ENCODE peak calls at places on chromosomes 12 and 14, in ten cellular contexts. One of them, this sample, is unnamed.
A peak's percentile ranks its signal among the peaks of the same experiment; 100 is the strongest.

GRCh38 chr14:100539766-100540140 is 47.5 kb downstream of the BEGAIN start:
- DNase-seq in hepatocyte: no peak
- DNase-seq in endothelial cell: no peak
- DNase-seq in AG09309: no peak
- DNase-seq in lung: no peak
- DNase-seq in sigmoid colon: peak; percentile 54
- DNase-seq in thoracic aorta: no peak
- DNase-seq in left ventricle myocardium inferior: no peak
- DNase-seq in cardiac fibroblast: no peak
- DNase-seq in Caco-2: no peak
- DNase-seq in this sample: no peak

GRCh38 chr12:103905730-103906349 is 24.4 kb upstream of the HSP90B1 start:
- DNase-seq in thoracic aorta: no peak
- DNase-seq in Caco-2: no peak
- DNase-seq in AG09309: no peak
- DNase-seq in cardiac fibroblast: no peak
- DNase-seq in left ventricle myocardium inferior: no peak
- DNase-seq in hepatocyte: no peak
- DNase-seq in endothelial cell: no peak
- DNase-seq in sigmoid colon: no peak
- DNase-seq in lung: no peak
- DNase-seq in this sample: no peak

GRCh38 chr14:52124791-52125661 is 56.2 kb upstream of the NID2 start:
- DNase-seq in sigmoid colon: no peak
- DNase-seq in left ventricle myocardium inferior: no peak
- DNase-seq in AG09309: peak; percentile 74
- DNase-seq in thoracic aorta: no peak
- DNase-seq in cardiac fibroblast: peak; percentile 93
- DNase-seq in endothelial cell: no peak
- DNase-seq in hepatocyte: peak; percentile 13
- DNase-seq in Caco-2: no peak
- DNase-seq in lung: no peak
- DNase-seq in this sample: peak; percentile 70

GRCh38 chr12:13864081-13864673 is 117.2 kb downstream of the GRIN2B start:
- DNase-seq in lung: peak; percentile 63
- DNase-seq in Caco-2: peak; percentile 84
- DNase-seq in left ventricle myocardium inferior: peak; percentile 74
- DNase-seq in cardiac fibroblast: peak; percentile 77
- DNase-seq in AG09309: peak; percentile 10
- DNase-seq in endothelial cell: peak; percentile 75
- DNase-seq in thoracic aorta: no peak
- DNase-seq in hepatocyte: peak; percentile 86
- DNase-seq in sigmoid colon: peak; percentile 79
- DNase-seq in this sample: peak; percentile 27

GRCh38 chr12:124548854-124549378 is 18.5 kb downstream of the NCOR2 start:
- DNase-seq in AG09309: peak; percentile 67
- DNase-seq in lung: peak; percentile 58
- DNase-seq in left ventricle myocardium inferior: no peak
- DNase-seq in thoracic aorta: no peak
- DNase-seq in Caco-2: no peak
- DNase-seq in cardiac fibroblast: peak; percentile 82
- DNase-seq in endothelial cell: no peak
- DNase-seq in sigmoid colon: peak; percentile 88
- DNase-seq in hepatocyte: peak; percentile 81
- DNase-seq in this sample: no peak

GRCh38 chr14:69151458-69152180 is 1.3 kb downstream of the DCAF5 start:
- DNase-seq in endothelial cell: peak; percentile 84
- DNase-seq in AG09309: no peak
- DNase-seq in Caco-2: peak; percentile 86
- DNase-seq in hepatocyte: peak; percentile 89
- DNase-seq in left ventricle myocardium inferior: peak; percentile 69
- DNase-seq in sigmoid colon: peak; percentile 84
- DNase-seq in thoracic aorta: no peak
- DNase-seq in cardiac fibroblast: peak; percentile 70
- DNase-seq in lung: peak; percentile 73
- DNase-seq in this sample: no peak

GRCh38 chr14:71246539-71246938 is 339.3 kb downstream of the PCNX1 start:
- DNase-seq in endothelial cell: no peak
- DNase-seq in lung: no peak
- DNase-seq in AG09309: no peak
- DNase-seq in left ventricle myocardium inferior: no peak
- DNase-seq in thoracic aorta: no peak
- DNase-seq in hepatocyte: no peak
- DNase-seq in sigmoid colon: no peak
- DNase-seq in cardiac fibroblast: no peak
- DNase-seq in Caco-2: no peak
- DNase-seq in this sample: no peak

GRCh38 chr14:94322648-94323570 is at the start of gene SERPINA6:
- DNase-seq in sigmoid colon: no peak
- DNase-seq in endothelial cell: no peak
- DNase-seq in Caco-2: no peak
- DNase-seq in left ventricle myocardium inferior: no peak
- DNase-seq in lung: no peak
- DNase-seq in AG09309: no peak
- DNase-seq in thoracic aorta: no peak
- DNase-seq in hepatocyte: peak; percentile 39
- DNase-seq in cardiac fibroblast: peak; percentile 74
- DNase-seq in this sample: no peak

DNA sequence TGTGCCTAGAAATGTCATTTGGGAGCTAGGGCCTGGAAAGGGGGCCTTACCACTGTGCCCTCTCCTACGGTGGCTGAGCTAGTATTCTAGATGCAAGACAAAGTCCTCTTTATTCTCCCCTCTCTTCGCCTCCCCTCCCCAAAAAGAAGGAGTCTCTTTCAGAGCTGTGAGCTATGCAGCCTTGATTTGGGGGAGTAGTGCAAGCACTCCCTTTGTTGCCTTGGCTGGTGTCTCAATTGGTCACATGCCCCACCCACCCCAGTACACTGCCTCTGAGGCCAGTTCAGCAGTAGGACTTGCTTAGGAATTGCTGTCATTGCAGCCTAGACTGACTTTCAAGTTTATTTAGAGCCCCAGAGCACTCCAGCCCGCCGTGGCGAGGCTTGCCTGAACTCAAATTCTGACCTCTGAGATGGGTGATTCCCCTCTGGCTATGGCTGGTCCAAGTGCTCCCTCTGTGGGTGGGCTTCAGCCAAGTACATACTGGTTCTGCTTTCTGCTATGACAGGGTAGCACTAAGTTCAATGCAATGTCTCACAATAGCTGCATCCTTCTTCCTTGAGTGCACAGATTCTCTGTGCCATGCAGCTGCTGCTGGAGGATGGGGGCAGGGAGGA is 37.0 kb upstream of the FBXO33 start:
- DNase-seq in sigmoid colon: no peak
- DNase-seq in AG09309: no peak
- DNase-seq in thoracic aorta: no peak
- DNase-seq in cardiac fibroblast: peak; percentile 13
- DNase-seq in hepatocyte: peak; percentile 24
- DNase-seq in lung: no peak
- DNase-seq in endothelial cell: peak; percentile 56
- DNase-seq in Caco-2: peak; percentile 40
- DNase-seq in left ventricle myocardium inferior: no peak
- DNase-seq in this sample: no peak
- TF ChIP-seq CTCF in sigmoid colon: no peak
- TF ChIP-seq CTCF in AG09309: peak; percentile 12
- TF ChIP-seq CTCF in thoracic aorta: no peak
- TF ChIP-seq CTCF in cardiac fibroblast: peak; percentile 21
- TF ChIP-seq CTCF in hepatocyte: peak; percentile 23
- TF ChIP-seq CTCF in lung: no peak
- TF ChIP-seq CTCF in endothelial cell: peak; percentile 20
- TF ChIP-seq CTCF in Caco-2: peak; percentile 34
- TF ChIP-seq CTCF in left ventricle myocardium inferior: peak; percentile 29
- TF ChIP-seq CTCF in this sample: peak; percentile 39

GRCh38 chr12:71756054-71756675 is 1.5 kb downstream of the RAB21 start:
- DNase-seq in cardiac fibroblast: peak; percentile 14
- DNase-seq in sigmoid colon: no peak
- DNase-seq in endothelial cell: no peak
- DNase-seq in Caco-2: no peak
- DNase-seq in AG09309: no peak
- DNase-seq in thoracic aorta: no peak
- DNase-seq in lung: no peak
- DNase-seq in left ventricle myocardium inferior: no peak
- DNase-seq in hepatocyte: no peak
- DNase-seq in this sample: no peak

GRCh38 chr12:71752887-71753286 is 1.8 kb upstream of the RAB21 start:
- DNase-seq in lung: no peak
- DNase-seq in cardiac fibroblast: no peak
- DNase-seq in thoracic aorta: no peak
- DNase-seq in hepatocyte: no peak
- DNase-seq in AG09309: no peak
- DNase-seq in Caco-2: no peak
- DNase-seq in endothelial cell: no peak
- DNase-seq in left ventricle myocardium inferior: no peak
- DNase-seq in sigmoid colon: no peak
- DNase-seq in this sample: no peak

GRCh38 chr12:71755146-71755892 is 656 bp downstream of the RAB21 start:
- DNase-seq in lung: peak; percentile 46
- DNase-seq in hepatocyte: peak; percentile 49
- DNase-seq in left ventricle myocardium inferior: no peak
- DNase-seq in endothelial cell: peak; percentile 7
- DNase-seq in AG09309: no peak
- DNase-seq in Caco-2: peak; percentile 51
- DNase-seq in sigmoid colon: peak; percentile 77
- DNase-seq in thoracic aorta: peak; percentile 8
- DNase-seq in cardiac fibroblast: peak; percentile 65
- DNase-seq in this sample: no peak

GRCh38 chr12:71759941-71760340 is 5.3 kb downstream of the RAB21 start:
- DNase-seq in hepatocyte: no peak
- DNase-seq in endothelial cell: no peak
- DNase-seq in left ventricle myocardium inferior: no peak
- DNase-seq in thoracic aorta: no peak
- DNase-seq in Caco-2: no peak
- DNase-seq in sigmoid colon: no peak
- DNase-seq in cardiac fibroblast: no peak
- DNase-seq in lung: no peak
- DNase-seq in AG09309: no peak
- DNase-seq in this sample: no peak

DNA sequence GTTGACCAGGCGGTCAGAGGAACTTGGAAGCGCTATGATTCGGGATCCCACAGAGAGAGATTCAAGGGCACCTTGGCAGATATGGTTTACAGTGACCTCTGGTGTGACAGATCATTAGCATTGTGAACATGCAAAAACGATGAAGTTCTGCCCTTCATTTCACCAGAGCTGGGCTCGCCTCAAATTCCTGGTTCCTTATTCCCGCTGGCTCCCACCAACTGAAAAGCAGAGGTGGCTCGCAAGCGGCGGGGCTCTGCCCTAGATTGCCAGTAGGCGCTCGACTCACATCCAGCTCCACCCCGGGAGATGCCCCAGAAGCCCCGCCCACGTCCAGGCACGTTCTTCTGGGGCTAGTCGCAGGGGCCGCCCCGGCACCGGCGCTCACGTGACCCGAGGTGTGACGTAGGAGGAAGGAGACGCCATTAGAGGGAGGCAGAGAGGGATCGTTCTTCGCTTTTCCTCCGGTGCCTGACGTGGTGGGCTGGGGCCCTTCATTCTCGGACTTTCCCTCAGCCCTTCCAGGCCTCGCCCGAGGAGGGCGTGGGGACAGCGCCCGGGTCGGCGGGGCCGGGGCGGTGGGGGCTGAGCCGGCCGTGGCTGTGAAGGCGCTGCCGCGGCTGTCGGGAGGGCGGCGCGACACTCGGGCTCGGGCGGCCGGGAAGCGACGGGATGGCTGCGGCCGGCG is at the start of gene RAB21:
- DNase-seq in thoracic aorta: peak; percentile 95
- DNase-seq in lung: peak; percentile 99
- DNase-seq in endothelial cell: peak; percentile 98
- DNase-seq in hepatocyte: peak; percentile 99
- DNase-seq in sigmoid colon: peak; percentile 99
- DNase-seq in AG09309: peak; percentile 81
- DNase-seq in cardiac fibroblast: peak; percentile 98
- DNase-seq in Caco-2: peak; percentile 97
- DNase-seq in left ventricle myocardium inferior: peak; percentile 96
- DNase-seq in this sample: peak; percentile 83
- TF ChIP-seq CTCF in thoracic aorta: peak; percentile 51
- TF ChIP-seq CTCF in lung: peak; percentile 18
- TF ChIP-seq CTCF in endothelial cell: no peak
- TF ChIP-seq CTCF in hepatocyte: no peak
- TF ChIP-seq CTCF in sigmoid colon: peak; percentile 63
- TF ChIP-seq CTCF in AG09309: peak; percentile 35
- TF ChIP-seq CTCF in cardiac fibroblast: peak; percentile 32
- TF ChIP-seq CTCF in Caco-2: no peak
- TF ChIP-seq CTCF in left ventricle myocardium inferior: peak; percentile 49
- TF ChIP-seq CTCF in this sample: peak; percentile 15

GRCh38 chr12:15011162-15011561 is 38.3 kb downstream of the PDE6H start:
- DNase-seq in lung: no peak
- DNase-seq in cardiac fibroblast: no peak
- DNase-seq in left ventricle myocardium inferior: no peak
- DNase-seq in thoracic aorta: no peak
- DNase-seq in hepatocyte: no peak
- DNase-seq in endothelial cell: no peak
- DNase-seq in sigmoid colon: no peak
- DNase-seq in Caco-2: no peak
- DNase-seq in AG09309: no peak
- DNase-seq in this sample: no peak
- TF ChIP-seq CTCF in lung: no peak
- TF ChIP-seq CTCF in cardiac fibroblast: peak; percentile 9
- TF ChIP-seq CTCF in left ventricle myocardium inferior: no peak
- TF ChIP-seq CTCF in thoracic aorta: no peak
- TF ChIP-seq CTCF in hepatocyte: peak; percentile 17
- TF ChIP-seq CTCF in endothelial cell: no peak
- TF ChIP-seq CTCF in sigmoid colon: no peak
- TF ChIP-seq CTCF in Caco-2: peak; percentile 38
- TF ChIP-seq CTCF in AG09309: no peak
- TF ChIP-seq CTCF in this sample: no peak

GRCh38 chr14:64092940-64093339 is 201.2 kb downstream of the ESR2 start:
- DNase-seq in left ventricle myocardium inferior: no peak
- DNase-seq in Caco-2: no peak
- DNase-seq in lung: no peak
- DNase-seq in thoracic aorta: no peak
- DNase-seq in AG09309: no peak
- DNase-seq in hepatocyte: no peak
- DNase-seq in sigmoid colon: no peak
- DNase-seq in cardiac fibroblast: no peak
- DNase-seq in endothelial cell: no peak
- DNase-seq in this sample: no peak

GRCh38 chr14:64089920-64090319 is 204.3 kb downstream of the ESR2 start:
- DNase-seq in hepatocyte: no peak
- DNase-seq in left ventricle myocardium inferior: no peak
- DNase-seq in thoracic aorta: no peak
- DNase-seq in sigmoid colon: no peak
- DNase-seq in Caco-2: no peak
- DNase-seq in cardiac fibroblast: no peak
- DNase-seq in AG09309: no peak
- DNase-seq in lung: no peak
- DNase-seq in endothelial cell: no peak
- DNase-seq in this sample: no peak

GRCh38 chr14:64095620-64096019 is 198.6 kb downstream of the ESR2 start:
- DNase-seq in endothelial cell: no peak
- DNase-seq in sigmoid colon: no peak
- DNase-seq in left ventricle myocardium inferior: no peak
- DNase-seq in hepatocyte: no peak
- DNase-seq in thoracic aorta: no peak
- DNase-seq in cardiac fibroblast: peak; percentile 51
- DNase-seq in AG09309: no peak
- DNase-seq in lung: no peak
- DNase-seq in Caco-2: no peak
- DNase-seq in this sample: no peak

GRCh38 chr14:64091217-64091616 is 203.0 kb downstream of the ESR2 start:
- DNase-seq in cardiac fibroblast: no peak
- DNase-seq in lung: no peak
- DNase-seq in left ventricle myocardium inferior: no peak
- DNase-seq in thoracic aorta: no peak
- DNase-seq in sigmoid colon: no peak
- DNase-seq in endothelial cell: no peak
- DNase-seq in Caco-2: no peak
- DNase-seq in hepatocyte: no peak
- DNase-seq in AG09309: no peak
- DNase-seq in this sample: no peak

GRCh38 chr14:64092338-64092737 is 201.8 kb downstream of the ESR2 start:
- DNase-seq in thoracic aorta: no peak
- DNase-seq in AG09309: no peak
- DNase-seq in lung: no peak
- DNase-seq in hepatocyte: no peak
- DNase-seq in cardiac fibroblast: no peak
- DNase-seq in Caco-2: no peak
- DNase-seq in left ventricle myocardium inferior: no peak
- DNase-seq in endothelial cell: no peak
- DNase-seq in sigmoid colon: no peak
- DNase-seq in this sample: no peak
- TF ChIP-seq CTCF in thoracic aorta: no peak
- TF ChIP-seq CTCF in AG09309: no peak
- TF ChIP-seq CTCF in lung: no peak
- TF ChIP-seq CTCF in hepatocyte: no peak
- TF ChIP-seq CTCF in cardiac fibroblast: no peak
- TF ChIP-seq CTCF in Caco-2: no peak
- TF ChIP-seq CTCF in left ventricle myocardium inferior: no peak
- TF ChIP-seq CTCF in endothelial cell: no peak
- TF ChIP-seq CTCF in sigmoid colon: no peak
- TF ChIP-seq CTCF in this sample: no peak